ENCODE peak calls at places on chromosomes 7 and 10, in six cellular contexts. One of them, this sample, is unnamed.
A peak's percentile ranks its signal among the peaks of the same experiment; 100 is the strongest.

GRCh38 chr10:43926875-43927406 is 278.3 kb upstream of the ZNF32 start:
- DNase-seq in T47D: no peak
- DNase-seq in K562: no peak
- DNase-seq in HCT116: no peak
- DNase-seq in SK-N-SH: no peak
- DNase-seq in GM12878: no peak
- DNase-seq in this sample: no peak

GRCh38 chr10:43078986-43079273 is 2.1 kb downstream of the RET start:
- DNase-seq in T47D: peak; percentile 59
- DNase-seq in K562: peak; percentile 62
- DNase-seq in HCT116: no peak
- DNase-seq in SK-N-SH: peak; percentile 86
- DNase-seq in GM12878: no peak
- DNase-seq in this sample: peak; percentile 33

GRCh38 chr10:29535778-29536459 is 98.9 kb downstream of the SVIL start:
- DNase-seq in T47D: no peak
- DNase-seq in K562: no peak
- DNase-seq in HCT116: no peak
- DNase-seq in SK-N-SH: no peak
- DNase-seq in GM12878: no peak
- DNase-seq in this sample: no peak

GRCh38 chr7:91201731-91202130 is 62.5 kb upstream of the FZD1 start:
- DNase-seq in T47D: no peak
- DNase-seq in K562: no peak
- DNase-seq in HCT116: no peak
- DNase-seq in SK-N-SH: peak; percentile 16
- DNase-seq in GM12878: no peak
- DNase-seq in this sample: no peak

GRCh38 chr7:130180571-130180971 is 24.6 kb downstream of the TMEM209 start:
- DNase-seq in T47D: no peak
- DNase-seq in K562: no peak
- DNase-seq in HCT116: no peak
- DNase-seq in SK-N-SH: no peak
- DNase-seq in GM12878: no peak
- DNase-seq in this sample: no peak

GRCh38 chr10:1468777-1469176 is 268.5 kb downstream of the ADARB2 start:
- DNase-seq in T47D: no peak
- DNase-seq in K562: no peak
- DNase-seq in HCT116: no peak
- DNase-seq in SK-N-SH: no peak
- DNase-seq in GM12878: no peak
- DNase-seq in this sample: no peak

GRCh38 chr10:58488921-58489320 is 23.8 kb upstream of the BICC1 start:
- DNase-seq in T47D: no peak
- DNase-seq in K562: no peak
- DNase-seq in HCT116: no peak
- DNase-seq in SK-N-SH: no peak
- DNase-seq in GM12878: no peak
- DNase-seq in this sample: no peak

GRCh38 chr7:26369519-26370385 is 78.1 kb downstream of the SNX10 start:
- DNase-seq in T47D: peak; percentile 81
- DNase-seq in K562: peak; percentile 72
- DNase-seq in HCT116: peak; percentile 21
- DNase-seq in SK-N-SH: peak; percentile 65
- DNase-seq in GM12878: no peak
- DNase-seq in this sample: no peak

GRCh38 chr7:97021443-97022261 is 3.0 kb downstream of the DLX5 start:
- DNase-seq in T47D: no peak
- DNase-seq in K562: no peak
- DNase-seq in HCT116: no peak
- DNase-seq in SK-N-SH: no peak
- DNase-seq in GM12878: no peak
- DNase-seq in this sample: peak; percentile 75

GRCh38 chr10:104330168-104331117 is 7.8 kb downstream of the ITPRIP start:
- DNase-seq in T47D: no peak
- DNase-seq in K562: no peak
- DNase-seq in HCT116: no peak
- DNase-seq in SK-N-SH: no peak
- DNase-seq in GM12878: no peak
- DNase-seq in this sample: no peak

GRCh38 chr10:110843031-110843430 is 28.7 kb upstream of the PDCD4 start:
- DNase-seq in T47D: no peak
- DNase-seq in K562: no peak
- DNase-seq in HCT116: no peak
- DNase-seq in SK-N-SH: no peak
- DNase-seq in GM12878: peak; percentile 98
- DNase-seq in this sample: no peak

GRCh38 chr7:90455163-90456030 is 14.0 kb upstream of the PTTG1IP2 start:
- DNase-seq in T47D: peak; percentile 53
- DNase-seq in K562: peak; percentile 40
- DNase-seq in HCT116: peak; percentile 28
- DNase-seq in SK-N-SH: peak; percentile 61
- DNase-seq in GM12878: peak; percentile 7
- DNase-seq in this sample: no peak

GRCh38 chr7:29483219-29484104 is 80.2 kb upstream of the PRR15 start:
- DNase-seq in T47D: peak; percentile 84
- DNase-seq in K562: no peak
- DNase-seq in HCT116: no peak
- DNase-seq in SK-N-SH: no peak
- DNase-seq in GM12878: no peak
- DNase-seq in this sample: no peak

GRCh38 chr10:42941245-42941644 is 135.6 kb upstream of the RET start:
- DNase-seq in T47D: no peak
- DNase-seq in K562: no peak
- DNase-seq in HCT116: no peak
- DNase-seq in SK-N-SH: peak; percentile 72
- DNase-seq in GM12878: no peak
- DNase-seq in this sample: peak; percentile 35

GRCh38 chr10:36474456-36474855 is 650.9 kb upstream of the ANKRD30A start:
- DNase-seq in T47D: no peak
- DNase-seq in K562: no peak
- DNase-seq in HCT116: no peak
- DNase-seq in SK-N-SH: no peak
- DNase-seq in GM12878: no peak
- DNase-seq in this sample: no peak

GRCh38 chr7:1912472-1913289 is 242.6 kb downstream of the ELFN1 start:
- DNase-seq in T47D: no peak
- DNase-seq in K562: no peak
- DNase-seq in HCT116: no peak
- DNase-seq in SK-N-SH: no peak
- DNase-seq in GM12878: no peak
- DNase-seq in this sample: no peak

DNA sequence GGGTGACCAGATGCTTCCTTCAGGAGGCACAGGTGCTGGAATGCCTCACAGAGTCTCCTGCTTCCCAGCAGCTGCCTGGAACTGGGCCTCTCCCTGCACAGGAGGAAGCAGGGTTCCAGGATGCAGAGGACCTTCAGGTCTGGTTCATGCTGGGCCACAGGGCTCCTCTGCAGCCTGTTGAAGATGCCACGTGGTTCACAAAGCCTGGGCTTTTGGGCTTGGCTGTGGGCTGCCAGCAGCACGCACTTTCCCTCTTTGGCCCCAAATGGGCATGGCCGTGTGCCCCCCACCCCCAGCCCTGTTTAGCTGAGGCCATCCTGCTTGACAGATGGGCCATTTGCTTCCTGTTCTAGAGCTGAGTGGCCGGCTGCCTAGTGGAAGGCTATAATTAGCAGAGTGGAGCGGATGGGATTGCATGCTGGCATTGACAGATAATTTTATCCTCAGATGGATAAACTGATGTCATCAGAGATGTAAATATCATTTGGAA is 28.0 kb downstream of the TSPAN15 start:
- DNase-seq in T47D: no peak
- DNase-seq in K562: no peak
- DNase-seq in HCT116: no peak
- DNase-seq in SK-N-SH: peak; percentile 56
- DNase-seq in GM12878: no peak
- DNase-seq in this sample: no peak
- TF ChIP-seq JUND in T47D: no peak
- TF ChIP-seq JUND in K562: no peak
- TF ChIP-seq JUND in HCT116: no peak
- TF ChIP-seq JUND in SK-N-SH: no peak
- TF ChIP-seq JUND in GM12878: no peak
- TF ChIP-seq JUND in this sample: no peak

GRCh38 chr7:86814980-86815379 is 171.3 kb downstream of the GRM3 start:
- DNase-seq in T47D: peak; percentile 57
- DNase-seq in K562: peak; percentile 36
- DNase-seq in HCT116: peak; percentile 28
- DNase-seq in SK-N-SH: peak; percentile 50
- DNase-seq in GM12878: no peak
- DNase-seq in this sample: peak; percentile 9
- TF ChIP-seq JUND in T47D: no peak
- TF ChIP-seq JUND in K562: no peak
- TF ChIP-seq JUND in HCT116: no peak
- TF ChIP-seq JUND in SK-N-SH: no peak
- TF ChIP-seq JUND in GM12878: no peak
- TF ChIP-seq JUND in this sample: no peak

GRCh38 chr10:70604106-70604505 is 1.6 kb upstream of the PRF1 start:
- DNase-seq in T47D: no peak
- DNase-seq in K562: no peak
- DNase-seq in HCT116: no peak
- DNase-seq in SK-N-SH: no peak
- DNase-seq in GM12878: no peak
- DNase-seq in this sample: no peak

GRCh38 chr10:70600512-70601395 is 1.8 kb downstream of the PRF1 start:
- DNase-seq in T47D: no peak
- DNase-seq in K562: peak; percentile 61
- DNase-seq in HCT116: no peak
- DNase-seq in SK-N-SH: no peak
- DNase-seq in GM12878: no peak
- DNase-seq in this sample: no peak

GRCh38 chr10:70601775-70602174 is 766 bp downstream of the PRF1 start:
- DNase-seq in T47D: no peak
- DNase-seq in K562: no peak
- DNase-seq in HCT116: no peak
- DNase-seq in SK-N-SH: no peak
- DNase-seq in GM12878: no peak
- DNase-seq in this sample: no peak

GRCh38 chr10:70603439-70603778 is 868 bp upstream of the PRF1 start:
- DNase-seq in T47D: no peak
- DNase-seq in K562: no peak
- DNase-seq in HCT116: no peak
- DNase-seq in SK-N-SH: no peak
- DNase-seq in GM12878: no peak
- DNase-seq in this sample: no peak

GRCh38 chr10:70602665-70603438 is at the start of gene PRF1:
- DNase-seq in T47D: no peak
- DNase-seq in K562: peak; percentile 65
- DNase-seq in HCT116: no peak
- DNase-seq in SK-N-SH: no peak
- DNase-seq in GM12878: no peak
- DNase-seq in this sample: peak; percentile 44
- TF ChIP-seq JUND in T47D: no peak
- TF ChIP-seq JUND in K562: no peak
- TF ChIP-seq JUND in HCT116: no peak
- TF ChIP-seq JUND in SK-N-SH: no peak
- TF ChIP-seq JUND in GM12878: no peak
- TF ChIP-seq JUND in this sample: no peak

DNA sequence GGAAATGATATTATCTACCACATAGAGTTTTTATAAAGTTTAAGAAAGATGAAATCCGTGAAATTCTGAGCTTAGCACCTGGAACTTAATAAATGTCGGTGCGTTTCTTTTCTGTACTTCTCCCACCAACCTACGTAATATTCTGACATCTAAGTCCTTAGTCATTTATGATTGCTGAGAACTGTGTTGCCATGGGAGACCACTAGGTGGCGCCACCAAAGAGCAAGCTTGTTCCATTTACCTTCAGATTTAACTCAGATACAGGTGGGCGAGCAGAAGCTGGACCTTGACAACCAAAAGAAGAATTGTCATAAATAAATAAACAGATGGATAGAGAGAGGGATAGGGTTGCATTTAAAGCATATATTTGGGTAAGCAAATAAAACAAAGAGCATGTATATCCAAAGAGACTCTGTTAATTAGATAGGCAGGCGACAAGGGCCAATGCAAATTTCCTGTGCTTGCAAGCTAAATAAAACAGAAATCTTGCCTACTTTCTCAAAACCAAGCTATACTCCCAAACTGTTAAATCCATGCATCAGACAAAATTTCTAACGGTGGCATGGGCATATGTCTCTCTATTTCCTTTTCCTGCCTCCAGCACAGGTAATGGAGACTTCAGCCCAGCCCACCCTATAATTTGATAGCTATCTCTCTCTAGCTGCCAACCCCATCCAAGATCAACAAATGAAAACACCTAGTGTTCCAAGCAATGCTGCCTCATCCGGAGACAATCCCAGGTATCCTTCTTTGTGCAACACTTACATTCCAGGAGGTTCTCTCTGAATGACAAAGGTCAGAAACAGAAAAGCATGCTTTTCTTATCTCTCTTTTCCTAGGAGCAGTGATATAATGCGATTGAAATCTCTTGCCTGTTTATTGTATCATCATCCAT is 699.6 kb downstream of the INHBA start:
- DNase-seq in T47D: peak; percentile 74
- DNase-seq in K562: peak; percentile 57
- DNase-seq in HCT116: peak; percentile 54
- DNase-seq in SK-N-SH: peak; percentile 27
- DNase-seq in GM12878: peak; percentile 3
- DNase-seq in this sample: peak; percentile 68
- TF ChIP-seq JUND in T47D: no peak
- TF ChIP-seq JUND in K562: no peak
- TF ChIP-seq JUND in HCT116: no peak
- TF ChIP-seq JUND in SK-N-SH: no peak
- TF ChIP-seq JUND in GM12878: no peak
- TF ChIP-seq JUND in this sample: no peak

DNA sequence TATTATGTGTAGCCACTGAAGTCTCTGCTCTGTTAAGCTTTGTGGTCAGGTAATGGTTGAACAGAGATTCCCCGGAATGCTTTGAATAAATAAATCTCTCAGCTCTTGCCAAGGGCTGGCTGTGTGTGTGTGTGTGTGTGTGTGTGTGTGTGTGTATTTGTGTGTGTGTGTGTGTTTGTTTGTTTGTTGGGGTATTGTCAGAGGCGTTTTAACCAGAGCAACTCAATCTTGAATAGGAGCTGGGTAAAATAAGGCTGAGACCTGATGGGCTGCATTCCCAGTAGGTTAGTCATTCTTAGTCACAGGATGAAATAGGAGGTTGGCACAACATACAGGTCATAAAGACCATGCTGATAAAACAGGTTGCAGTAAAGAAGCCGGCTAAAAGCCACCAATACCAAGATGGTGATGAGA is 256.2 kb upstream of the CACNA2D1 start:
- DNase-seq in T47D: peak; percentile 95
- DNase-seq in K562: no peak
- DNase-seq in HCT116: peak; percentile 83
- DNase-seq in SK-N-SH: no peak
- DNase-seq in GM12878: no peak
- DNase-seq in this sample: no peak
- TF ChIP-seq JUND in T47D: peak; percentile 99
- TF ChIP-seq JUND in K562: no peak
- TF ChIP-seq JUND in HCT116: peak; percentile 92
- TF ChIP-seq JUND in SK-N-SH: peak; percentile 86
- TF ChIP-seq JUND in GM12878: no peak
- TF ChIP-seq JUND in this sample: peak; percentile 40

This sample was measured in H1.